ENCODE peak calls at places on chromosome X, in seven cellular contexts. One of them, this sample, is unnamed.
A peak's percentile ranks its signal among the peaks of the same experiment; 100 is the strongest.

GRCh38 chrX:46216406-46216805 is 328.8 kb downstream of the ZNF674 start:
- DNase-seq in NB4: no peak
- DNase-seq in esophagus muscularis mucosa: no peak
- DNase-seq in GM12892: no peak
- DNase-seq in upper lobe of left lung: no peak
- DNase-seq in uterus: no peak
- DNase-seq in adrenal gland: no peak
- DNase-seq in this sample: no peak

GRCh38 chrX:88425739-88426138 is 321.3 kb upstream of the CPXCR1 start:
- DNase-seq in adrenal gland: no peak
- DNase-seq in uterus: no peak
- DNase-seq in esophagus muscularis mucosa: no peak
- DNase-seq in NB4: peak; percentile 1
- DNase-seq in GM12892: no peak
- DNase-seq in upper lobe of left lung: no peak
- DNase-seq in this sample: no peak

GRCh38 chrX:72060196-72060974 is 71.3 kb downstream of the RTL5 start:
- DNase-seq in upper lobe of left lung: no peak
- DNase-seq in adrenal gland: no peak
- DNase-seq in NB4: no peak
- DNase-seq in uterus: peak; percentile 33
- DNase-seq in GM12892: no peak
- DNase-seq in esophagus muscularis mucosa: no peak
- DNase-seq in this sample: no peak

GRCh38 chrX:144275403-144275802 is 391.5 kb downstream of the UBE2NL start:
- DNase-seq in uterus: no peak
- DNase-seq in NB4: no peak
- DNase-seq in upper lobe of left lung: no peak
- DNase-seq in esophagus muscularis mucosa: no peak
- DNase-seq in GM12892: no peak
- DNase-seq in adrenal gland: no peak
- DNase-seq in this sample: no peak

GRCh38 chrX:7318661-7319060 is 170.7 kb upstream of the PUDP start:
- DNase-seq in adrenal gland: no peak
- DNase-seq in GM12892: no peak
- DNase-seq in esophagus muscularis mucosa: no peak
- DNase-seq in upper lobe of left lung: no peak
- DNase-seq in NB4: no peak
- DNase-seq in uterus: no peak
- DNase-seq in this sample: no peak

GRCh38 chrX:538311-538710 is 92.3 kb upstream of the SHOX start:
- DNase-seq in NB4: no peak
- DNase-seq in uterus: no peak
- DNase-seq in adrenal gland: no peak
- DNase-seq in esophagus muscularis mucosa: no peak
- DNase-seq in GM12892: no peak
- DNase-seq in upper lobe of left lung: no peak
- DNase-seq in this sample: peak; percentile 60

GRCh38 chrX:107729558-107730297 is 45.9 kb downstream of the TSC22D3 start:
- DNase-seq in esophagus muscularis mucosa: no peak
- DNase-seq in upper lobe of left lung: peak; percentile 30
- DNase-seq in GM12892: no peak
- DNase-seq in uterus: peak; percentile 87
- DNase-seq in NB4: no peak
- DNase-seq in adrenal gland: no peak
- DNase-seq in this sample: no peak

GRCh38 chrX:155768036-155768769 is 112.9 kb upstream of the VAMP7 start:
- DNase-seq in uterus: no peak
- DNase-seq in upper lobe of left lung: peak; percentile 66
- DNase-seq in esophagus muscularis mucosa: no peak
- DNase-seq in NB4: peak; percentile 1
- DNase-seq in adrenal gland: peak; percentile 23
- DNase-seq in GM12892: no peak
- DNase-seq in this sample: no peak

GRCh38 chrX:21153033-21153432 is 221.2 kb upstream of the CNKSR2 start:
- DNase-seq in adrenal gland: no peak
- DNase-seq in esophagus muscularis mucosa: no peak
- DNase-seq in NB4: no peak
- DNase-seq in GM12892: no peak
- DNase-seq in uterus: no peak
- DNase-seq in upper lobe of left lung: no peak
- DNase-seq in this sample: no peak

GRCh38 chrX:111007238-111007637 is 88.8 kb upstream of the PAK3 start:
- DNase-seq in esophagus muscularis mucosa: no peak
- DNase-seq in uterus: no peak
- DNase-seq in GM12892: no peak
- DNase-seq in upper lobe of left lung: no peak
- DNase-seq in adrenal gland: no peak
- DNase-seq in NB4: no peak
- DNase-seq in this sample: no peak

GRCh38 chrX:129629837-129630236 is 24.9 kb downstream of the APLN start:
- DNase-seq in GM12892: no peak
- DNase-seq in NB4: no peak
- DNase-seq in esophagus muscularis mucosa: no peak
- DNase-seq in adrenal gland: no peak
- DNase-seq in upper lobe of left lung: no peak
- DNase-seq in uterus: no peak
- DNase-seq in this sample: no peak

GRCh38 chrX:71652405-71652804 is 14.9 kb upstream of the LOC101059915 start:
- DNase-seq in esophagus muscularis mucosa: no peak
- DNase-seq in GM12892: no peak
- DNase-seq in adrenal gland: peak; percentile 40
- DNase-seq in uterus: peak; percentile 43
- DNase-seq in NB4: peak; percentile 65
- DNase-seq in upper lobe of left lung: no peak
- DNase-seq in this sample: no peak

GRCh38 chrX:150761819-150762216 is 68.6 kb downstream of the MTMR1 start:
- DNase-seq in upper lobe of left lung: no peak
- DNase-seq in esophagus muscularis mucosa: no peak
- DNase-seq in uterus: no peak
- DNase-seq in GM12892: no peak
- DNase-seq in NB4: no peak
- DNase-seq in adrenal gland: no peak
- DNase-seq in this sample: peak; percentile 39

GRCh38 chrX:72018277-72019112 is 107.8 kb downstream of the NHSL2 start:
- DNase-seq in NB4: peak; percentile 92
- DNase-seq in esophagus muscularis mucosa: peak; percentile 93
- DNase-seq in adrenal gland: peak; percentile 91
- DNase-seq in upper lobe of left lung: peak; percentile 96
- DNase-seq in GM12892: peak; percentile 53
- DNase-seq in uterus: peak; percentile 87
- DNase-seq in this sample: peak; percentile 68

DNA sequence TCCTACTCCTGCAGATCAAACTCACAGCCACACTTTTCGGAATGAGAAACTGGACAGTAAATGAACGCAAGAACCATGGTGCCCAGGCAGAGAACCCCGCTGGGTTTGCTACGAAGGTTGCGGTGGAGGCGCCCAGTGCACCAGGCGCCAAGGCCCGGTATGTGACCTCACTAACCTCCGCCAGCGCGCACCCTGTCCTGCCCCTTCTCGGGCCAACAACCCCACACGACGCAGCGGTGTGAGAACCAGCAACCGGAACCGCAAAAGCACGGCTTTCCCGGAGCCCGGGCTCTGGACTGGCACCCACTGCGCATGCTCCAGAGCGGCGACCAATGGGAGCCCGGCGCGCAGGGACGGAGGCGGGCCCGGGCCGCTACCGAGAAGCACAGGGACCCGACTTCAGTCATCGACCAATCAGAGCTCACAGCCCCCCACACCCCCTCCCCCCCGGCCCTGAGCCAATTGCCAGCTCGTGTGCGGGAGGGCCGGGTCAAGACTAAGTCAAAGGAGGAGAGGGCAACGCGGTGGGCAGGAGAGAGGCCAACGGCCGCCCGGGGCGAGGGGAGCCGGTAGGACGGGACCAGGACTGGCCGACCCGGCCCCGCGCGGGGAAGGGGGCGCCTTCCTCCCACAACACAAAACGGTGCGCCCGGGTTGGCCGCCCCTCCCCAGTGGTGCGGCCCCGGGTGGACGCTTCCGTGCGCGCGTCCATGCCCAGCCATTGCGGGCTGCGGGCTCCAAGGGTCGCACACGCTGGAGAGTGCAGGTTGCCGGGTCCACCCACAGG is 7.3 kb upstream of the WAS start:
- DNase-seq in GM12892: peak; percentile 89
- DNase-seq in adrenal gland: peak; percentile 92
- DNase-seq in uterus: peak; percentile 86
- DNase-seq in NB4: peak; percentile 93
- DNase-seq in upper lobe of left lung: peak; percentile 96
- DNase-seq in esophagus muscularis mucosa: peak; percentile 96
- DNase-seq in this sample: peak; percentile 79
- TF ChIP-seq POLR2A in GM12892: peak; percentile 51
- TF ChIP-seq POLR2A in adrenal gland: no peak
- TF ChIP-seq POLR2A in uterus: no peak
- TF ChIP-seq POLR2A in NB4: peak; percentile 80
- TF ChIP-seq POLR2A in upper lobe of left lung: peak; percentile 37
- TF ChIP-seq POLR2A in esophagus muscularis mucosa: peak; percentile 9
- TF ChIP-seq POLR2A in this sample: no peak

GRCh38 chrX:9466115-9466495 is 1.2 kb downstream of the TBL1X start:
- DNase-seq in upper lobe of left lung: peak; percentile 79
- DNase-seq in esophagus muscularis mucosa: no peak
- DNase-seq in GM12892: peak; percentile 23
- DNase-seq in NB4: peak; percentile 66
- DNase-seq in adrenal gland: peak; percentile 67
- DNase-seq in uterus: peak; percentile 38
- DNase-seq in this sample: peak; percentile 32

GRCh38 chrX:9465380-9466114 is 689 bp downstream of the TBL1X start:
- DNase-seq in NB4: peak; percentile 45
- DNase-seq in adrenal gland: peak; percentile 20
- DNase-seq in esophagus muscularis mucosa: no peak
- DNase-seq in GM12892: peak; percentile 40
- DNase-seq in uterus: no peak
- DNase-seq in upper lobe of left lung: peak; percentile 87
- DNase-seq in this sample: no peak

GRCh38 chrX:9467181-9467580 is 2.3 kb downstream of the TBL1X start:
- DNase-seq in GM12892: no peak
- DNase-seq in NB4: no peak
- DNase-seq in uterus: no peak
- DNase-seq in upper lobe of left lung: no peak
- DNase-seq in adrenal gland: no peak
- DNase-seq in esophagus muscularis mucosa: no peak
- DNase-seq in this sample: no peak

GRCh38 chrX:9466711-9467110 is 1.9 kb downstream of the TBL1X start:
- DNase-seq in NB4: no peak
- DNase-seq in adrenal gland: no peak
- DNase-seq in esophagus muscularis mucosa: no peak
- DNase-seq in uterus: no peak
- DNase-seq in GM12892: no peak
- DNase-seq in upper lobe of left lung: no peak
- DNase-seq in this sample: no peak

DNA sequence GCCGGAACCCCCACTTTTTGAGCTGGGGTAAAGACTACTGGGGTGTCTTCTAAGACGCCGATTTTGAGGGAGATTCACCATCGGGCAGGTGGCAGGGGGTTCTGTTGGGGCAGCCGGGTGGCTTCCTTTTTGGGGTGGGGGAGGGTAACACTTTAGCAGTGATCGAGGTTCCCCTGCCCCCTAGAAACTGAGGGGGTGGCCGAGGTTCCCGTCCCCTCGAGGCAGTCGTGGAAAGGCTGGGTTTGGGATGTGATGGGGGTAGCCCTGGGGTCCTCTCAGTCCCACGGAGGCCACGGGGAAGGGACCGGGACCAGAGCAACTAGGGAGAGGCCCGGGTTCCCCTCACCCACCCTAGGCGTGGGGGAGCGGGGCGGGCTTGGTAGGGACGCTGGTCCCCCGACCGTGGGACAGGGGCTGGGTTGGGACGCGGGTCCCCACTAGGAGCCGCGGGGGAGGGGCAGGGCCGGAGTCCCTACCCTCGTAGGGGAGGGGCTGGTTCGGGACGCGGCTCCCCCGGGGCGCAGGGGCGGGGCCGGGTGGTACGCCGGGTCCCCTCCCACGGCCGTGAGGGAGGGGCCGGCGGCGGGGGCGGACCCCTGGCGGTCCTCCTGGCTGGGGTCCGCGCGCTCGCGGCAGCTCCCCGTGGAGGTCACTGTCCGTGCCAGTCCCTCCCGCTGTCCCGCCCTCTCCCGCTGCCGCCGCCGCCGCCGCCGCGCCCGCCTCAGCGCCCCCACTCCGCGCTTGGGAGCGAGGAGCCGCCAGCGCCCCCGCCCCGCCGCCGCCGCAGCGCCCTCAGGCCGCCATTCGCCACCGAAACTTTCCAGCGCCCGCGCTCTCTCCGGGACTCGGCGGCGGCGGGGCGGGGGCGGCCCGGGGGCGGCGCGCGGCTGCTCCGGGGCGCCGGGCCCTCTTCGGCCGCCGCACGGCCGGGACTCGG is at the start of gene TBL1X:
- DNase-seq in adrenal gland: peak; percentile 32
- DNase-seq in esophagus muscularis mucosa: no peak
- DNase-seq in GM12892: peak; percentile 44
- DNase-seq in NB4: peak; percentile 77
- DNase-seq in uterus: peak; percentile 41
- DNase-seq in upper lobe of left lung: peak; percentile 91
- DNase-seq in this sample: no peak
- TF ChIP-seq POLR2A in adrenal gland: no peak
- TF ChIP-seq POLR2A in esophagus muscularis mucosa: no peak
- TF ChIP-seq POLR2A in GM12892: no peak
- TF ChIP-seq POLR2A in NB4: no peak
- TF ChIP-seq POLR2A in uterus: no peak
- TF ChIP-seq POLR2A in upper lobe of left lung: no peak
- TF ChIP-seq POLR2A in this sample: no peak

GRCh38 chrX:153470411-153471363 is at the start of gene HAUS7:
- DNase-seq in uterus: peak; percentile 87
- DNase-seq in upper lobe of left lung: peak; percentile 97
- DNase-seq in GM12892: peak; percentile 85
- DNase-seq in NB4: peak; percentile 93
- DNase-seq in esophagus muscularis mucosa: peak; percentile 98
- DNase-seq in adrenal gland: peak; percentile 92
- DNase-seq in this sample: peak; percentile 74
- TF ChIP-seq POLR2A in uterus: no peak
- TF ChIP-seq POLR2A in upper lobe of left lung: no peak
- TF ChIP-seq POLR2A in GM12892: no peak
- TF ChIP-seq POLR2A in NB4: peak; percentile 47
- TF ChIP-seq POLR2A in esophagus muscularis mucosa: no peak
- TF ChIP-seq POLR2A in adrenal gland: no peak
- TF ChIP-seq POLR2A in this sample: no peak

DNA sequence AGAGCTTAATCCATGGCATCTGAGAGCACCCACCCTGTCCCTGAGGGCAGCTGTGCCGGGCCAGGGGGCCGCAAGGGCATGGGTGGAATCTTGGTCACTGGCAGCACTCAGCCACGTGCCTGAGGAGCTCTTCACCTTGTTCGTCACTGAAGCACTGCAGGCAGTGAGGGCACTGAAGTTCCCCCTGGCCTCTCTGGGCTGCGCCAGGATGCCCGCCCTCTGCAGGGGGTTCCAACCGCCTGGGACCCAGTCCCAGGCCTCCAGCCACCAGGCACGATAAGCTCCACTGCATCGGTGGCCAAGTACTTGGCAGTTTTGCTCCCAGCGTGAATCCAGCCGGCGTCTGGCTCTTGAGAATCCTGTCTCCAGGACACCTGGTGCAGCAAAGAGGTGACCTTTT is 96.4 kb upstream of the MED14 start:
- DNase-seq in NB4: no peak
- DNase-seq in upper lobe of left lung: peak; percentile 24
- DNase-seq in GM12892: no peak
- DNase-seq in adrenal gland: no peak
- DNase-seq in esophagus muscularis mucosa: no peak
- DNase-seq in uterus: no peak
- DNase-seq in this sample: no peak
- TF ChIP-seq POLR2A in NB4: no peak
- TF ChIP-seq POLR2A in upper lobe of left lung: no peak
- TF ChIP-seq POLR2A in GM12892: no peak
- TF ChIP-seq POLR2A in adrenal gland: no peak
- TF ChIP-seq POLR2A in esophagus muscularis mucosa: no peak
- TF ChIP-seq POLR2A in uterus: no peak
- TF ChIP-seq POLR2A in this sample: no peak

GRCh38 chrX:48958635-48959094 is 1.3 kb upstream of the OTUD5 start:
- DNase-seq in uterus: peak; percentile 51
- DNase-seq in GM12892: no peak
- DNase-seq in esophagus muscularis mucosa: peak; percentile 92
- DNase-seq in NB4: peak; percentile 36
- DNase-seq in adrenal gland: peak; percentile 75
- DNase-seq in upper lobe of left lung: no peak
- DNase-seq in this sample: peak; percentile 24
- TF ChIP-seq POLR2A in uterus: no peak
- TF ChIP-seq POLR2A in GM12892: no peak
- TF ChIP-seq POLR2A in esophagus muscularis mucosa: no peak
- TF ChIP-seq POLR2A in NB4: no peak
- TF ChIP-seq POLR2A in adrenal gland: no peak
- TF ChIP-seq POLR2A in upper lobe of left lung: no peak
- TF ChIP-seq POLR2A in this sample: no peak